ENCODE peak calls at places on chromosomes 13 and 19, in eight cellular contexts. One of them, this sample, is unnamed. For H3K9me3, the result is how much of the 10 kb centered on the place peaks cover.

GRCh38 chr13:105848494-105848893 is 687.0 kb downstream of the EFNB2 start:
- DNase-seq in GM23248: no peak
- DNase-seq in Peyer's patch: no peak
- DNase-seq in heart right ventricle: no peak
- DNase-seq in body of pancreas: no peak
- DNase-seq in CD4-positive, alpha-beta T cell: no peak
- DNase-seq in SJCRH30: no peak
- DNase-seq in CD8-positive, alpha-beta T cell: no peak
- DNase-seq in this sample: no peak

GRCh38 chr13:29849071-29849541 is 1.3 kb downstream of the UBL3 start:
- DNase-seq in SJCRH30: peak
- DNase-seq in CD8-positive, alpha-beta T cell: peak
- DNase-seq in CD4-positive, alpha-beta T cell: peak
- DNase-seq in Peyer's patch: peak
- DNase-seq in body of pancreas: peak
- DNase-seq in GM23248: peak
- DNase-seq in heart right ventricle: no peak
- DNase-seq in this sample: no peak

GRCh38 chr13:32911506-32911905 is 104.7 kb upstream of the KL start:
- DNase-seq in Peyer's patch: no peak
- DNase-seq in SJCRH30: peak
- DNase-seq in GM23248: peak
- DNase-seq in CD8-positive, alpha-beta T cell: no peak
- DNase-seq in body of pancreas: no peak
- DNase-seq in CD4-positive, alpha-beta T cell: no peak
- DNase-seq in heart right ventricle: no peak
- DNase-seq in this sample: no peak

GRCh38 chr13:107351305-107351704 is 783.4 kb upstream of the ARGLU1 start:
- DNase-seq in Peyer's patch: no peak
- DNase-seq in CD4-positive, alpha-beta T cell: no peak
- DNase-seq in body of pancreas: no peak
- DNase-seq in GM23248: no peak
- DNase-seq in SJCRH30: no peak
- DNase-seq in CD8-positive, alpha-beta T cell: no peak
- DNase-seq in heart right ventricle: no peak
- DNase-seq in this sample: no peak

GRCh38 chr13:44354884-44355283 is 18.7 kb upstream of the SERP2 start:
- DNase-seq in CD8-positive, alpha-beta T cell: no peak
- DNase-seq in GM23248: no peak
- DNase-seq in SJCRH30: no peak
- DNase-seq in body of pancreas: no peak
- DNase-seq in CD4-positive, alpha-beta T cell: no peak
- DNase-seq in heart right ventricle: no peak
- DNase-seq in Peyer's patch: no peak
- DNase-seq in this sample: no peak

GRCh38 chr13:27334774-27335490 is 64.3 kb downstream of the RASL11A start:
- DNase-seq in body of pancreas: no peak
- DNase-seq in Peyer's patch: no peak
- DNase-seq in heart right ventricle: no peak
- DNase-seq in CD4-positive, alpha-beta T cell: no peak
- DNase-seq in SJCRH30: peak
- DNase-seq in GM23248: peak
- DNase-seq in CD8-positive, alpha-beta T cell: no peak
- DNase-seq in this sample: no peak

GRCh38 chr13:105814219-105814901 is 721.1 kb downstream of the EFNB2 start:
- DNase-seq in heart right ventricle: no peak
- DNase-seq in body of pancreas: no peak
- DNase-seq in CD8-positive, alpha-beta T cell: no peak
- DNase-seq in CD4-positive, alpha-beta T cell: no peak
- DNase-seq in GM23248: no peak
- DNase-seq in Peyer's patch: no peak
- DNase-seq in SJCRH30: no peak
- DNase-seq in this sample: no peak

GRCh38 chr13:25233861-25234260 is 53.4 kb downstream of the MTMR6 start:
- DNase-seq in GM23248: no peak
- DNase-seq in SJCRH30: no peak
- DNase-seq in CD8-positive, alpha-beta T cell: no peak
- DNase-seq in body of pancreas: no peak
- DNase-seq in Peyer's patch: no peak
- DNase-seq in CD4-positive, alpha-beta T cell: no peak
- DNase-seq in heart right ventricle: no peak
- DNase-seq in this sample: no peak

GRCh38 chr19:1295169-1296012 is 9.7 kb downstream of the EFNA2 start:
- DNase-seq in body of pancreas: no peak
- DNase-seq in CD4-positive, alpha-beta T cell: no peak
- DNase-seq in Peyer's patch: no peak
- DNase-seq in GM23248: peak
- DNase-seq in heart right ventricle: peak
- DNase-seq in SJCRH30: no peak
- DNase-seq in CD8-positive, alpha-beta T cell: peak
- DNase-seq in this sample: peak

GRCh38 chr19:41411682-41412265 is 14.2 kb downstream of the BCKDHA start:
- DNase-seq in SJCRH30: no peak
- DNase-seq in GM23248: no peak
- DNase-seq in CD8-positive, alpha-beta T cell: no peak
- DNase-seq in body of pancreas: no peak
- DNase-seq in CD4-positive, alpha-beta T cell: no peak
- DNase-seq in Peyer's patch: no peak
- DNase-seq in heart right ventricle: peak
- DNase-seq in this sample: no peak

GRCh38 chr19:2579678-2580280 is 103.9 kb downstream of the GADD45B start:
- DNase-seq in CD4-positive, alpha-beta T cell: no peak
- DNase-seq in GM23248: no peak
- DNase-seq in heart right ventricle: no peak
- DNase-seq in CD8-positive, alpha-beta T cell: no peak
- DNase-seq in body of pancreas: no peak
- DNase-seq in Peyer's patch: no peak
- DNase-seq in SJCRH30: no peak
- DNase-seq in this sample: no peak

GRCh38 chr13:45195421-45195820 is 5.4 kb downstream of the KCTD4 start:
- DNase-seq in Peyer's patch: no peak
- DNase-seq in GM23248: peak
- DNase-seq in body of pancreas: no peak
- DNase-seq in SJCRH30: no peak
- DNase-seq in CD8-positive, alpha-beta T cell: no peak
- DNase-seq in CD4-positive, alpha-beta T cell: no peak
- DNase-seq in heart right ventricle: no peak
- DNase-seq in this sample: no peak

GRCh38 chr13:51612867-51613266 is 28.6 kb downstream of the WDFY2 start:
- DNase-seq in SJCRH30: no peak
- DNase-seq in CD4-positive, alpha-beta T cell: no peak
- DNase-seq in heart right ventricle: no peak
- DNase-seq in CD8-positive, alpha-beta T cell: no peak
- DNase-seq in GM23248: no peak
- DNase-seq in body of pancreas: no peak
- DNase-seq in Peyer's patch: no peak
- DNase-seq in this sample: no peak

GRCh38 chr19:16470541-16470910 is 1.2 kb downstream of the EPS15L1 start:
- DNase-seq in heart right ventricle: no peak
- DNase-seq in GM23248: no peak
- DNase-seq in SJCRH30: no peak
- DNase-seq in CD8-positive, alpha-beta T cell: no peak
- DNase-seq in Peyer's patch: no peak
- DNase-seq in body of pancreas: no peak
- DNase-seq in CD4-positive, alpha-beta T cell: no peak
- DNase-seq in this sample: no peak

GRCh38 chr19:4260605-4261191 is 13.8 kb downstream of the YJU2 start:
- DNase-seq in GM23248: no peak
- DNase-seq in heart right ventricle: no peak
- DNase-seq in CD8-positive, alpha-beta T cell: no peak
- DNase-seq in body of pancreas: no peak
- DNase-seq in SJCRH30: no peak
- DNase-seq in CD4-positive, alpha-beta T cell: no peak
- DNase-seq in Peyer's patch: no peak
- DNase-seq in this sample: no peak

GRCh38 chr13:82330499-82330898 is 1551.8 kb downstream of the SLITRK1 start:
- DNase-seq in heart right ventricle: no peak
- DNase-seq in GM23248: peak
- DNase-seq in Peyer's patch: no peak
- DNase-seq in body of pancreas: no peak
- DNase-seq in SJCRH30: no peak
- DNase-seq in CD8-positive, alpha-beta T cell: no peak
- DNase-seq in CD4-positive, alpha-beta T cell: no peak
- DNase-seq in this sample: no peak

GRCh38 chr19:36773223-36773579 is 594 bp upstream of the ZNF850 start:
- DNase-seq in body of pancreas: no peak
- DNase-seq in CD4-positive, alpha-beta T cell: no peak
- DNase-seq in CD8-positive, alpha-beta T cell: no peak
- DNase-seq in heart right ventricle: no peak
- DNase-seq in SJCRH30: no peak
- DNase-seq in GM23248: no peak
- DNase-seq in Peyer's patch: no peak
- DNase-seq in this sample: no peak
- H3K9me3 ChIP-seq in body of pancreas: under half
- H3K9me3 ChIP-seq in CD4-positive, alpha-beta T cell: under half
- H3K9me3 ChIP-seq in CD8-positive, alpha-beta T cell: under half
- H3K9me3 ChIP-seq in heart right ventricle: under half
- H3K9me3 ChIP-seq in SJCRH30: under half
- H3K9me3 ChIP-seq in GM23248: under half
- H3K9me3 ChIP-seq in Peyer's patch: under half
- H3K9me3 ChIP-seq in this sample: under half

GRCh38 chr19:44344255-44344654 is 12.2 kb downstream of the ZNF112 start:
- DNase-seq in Peyer's patch: no peak
- DNase-seq in SJCRH30: no peak
- DNase-seq in heart right ventricle: no peak
- DNase-seq in CD4-positive, alpha-beta T cell: no peak
- DNase-seq in CD8-positive, alpha-beta T cell: no peak
- DNase-seq in body of pancreas: no peak
- DNase-seq in GM23248: no peak
- DNase-seq in this sample: no peak
- H3K9me3 ChIP-seq in Peyer's patch: under half
- H3K9me3 ChIP-seq in SJCRH30: under half
- H3K9me3 ChIP-seq in heart right ventricle: half or more
- H3K9me3 ChIP-seq in CD4-positive, alpha-beta T cell: under half
- H3K9me3 ChIP-seq in CD8-positive, alpha-beta T cell: under half
- H3K9me3 ChIP-seq in body of pancreas: under half
- H3K9me3 ChIP-seq in GM23248: under half
- H3K9me3 ChIP-seq in this sample: under half

DNA sequence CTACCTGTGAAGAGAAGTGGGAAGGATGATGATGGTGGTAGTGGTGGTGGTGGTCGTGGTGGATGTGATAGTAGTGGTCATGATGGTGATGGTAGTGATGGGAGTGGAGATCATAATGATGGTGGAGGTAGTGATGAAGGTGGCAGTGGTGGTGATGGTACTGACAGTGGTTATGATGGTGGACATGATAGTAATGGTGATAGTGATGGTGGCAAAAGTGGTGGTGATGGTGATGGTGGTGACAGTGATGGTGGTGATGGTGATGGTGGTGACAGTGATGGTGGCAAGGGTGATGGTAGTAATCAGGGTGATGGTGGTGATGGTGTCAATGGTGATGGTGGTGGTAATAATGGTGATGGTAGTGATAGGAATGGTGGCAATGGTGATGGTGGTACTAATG is 26.2 kb downstream of the MBD3L2B start:
- DNase-seq in GM23248: no peak
- DNase-seq in CD8-positive, alpha-beta T cell: no peak
- DNase-seq in CD4-positive, alpha-beta T cell: no peak
- DNase-seq in body of pancreas: no peak
- DNase-seq in SJCRH30: no peak
- DNase-seq in heart right ventricle: no peak
- DNase-seq in Peyer's patch: no peak
- DNase-seq in this sample: no peak
- H3K9me3 ChIP-seq in GM23248: under half
- H3K9me3 ChIP-seq in CD8-positive, alpha-beta T cell: under half
- H3K9me3 ChIP-seq in CD4-positive, alpha-beta T cell: under half
- H3K9me3 ChIP-seq in body of pancreas: under half
- H3K9me3 ChIP-seq in SJCRH30: under half
- H3K9me3 ChIP-seq in heart right ventricle: under half
- H3K9me3 ChIP-seq in Peyer's patch: under half
- H3K9me3 ChIP-seq in this sample: under half

GRCh38 chr13:19572280-19572679 is 10.9 kb upstream of the TPTE2 start:
- DNase-seq in body of pancreas: no peak
- DNase-seq in heart right ventricle: no peak
- DNase-seq in GM23248: no peak
- DNase-seq in SJCRH30: no peak
- DNase-seq in CD8-positive, alpha-beta T cell: no peak
- DNase-seq in Peyer's patch: no peak
- DNase-seq in CD4-positive, alpha-beta T cell: no peak
- DNase-seq in this sample: no peak

GRCh38 chr13:19567820-19568534 is 6.6 kb upstream of the TPTE2 start:
- DNase-seq in GM23248: no peak
- DNase-seq in CD8-positive, alpha-beta T cell: no peak
- DNase-seq in body of pancreas: no peak
- DNase-seq in SJCRH30: no peak
- DNase-seq in CD4-positive, alpha-beta T cell: no peak
- DNase-seq in Peyer's patch: no peak
- DNase-seq in heart right ventricle: no peak
- DNase-seq in this sample: no peak

GRCh38 chr13:19575230-19575629 is 13.9 kb upstream of the TPTE2 start:
- DNase-seq in CD8-positive, alpha-beta T cell: no peak
- DNase-seq in CD4-positive, alpha-beta T cell: no peak
- DNase-seq in SJCRH30: no peak
- DNase-seq in GM23248: no peak
- DNase-seq in Peyer's patch: no peak
- DNase-seq in body of pancreas: no peak
- DNase-seq in heart right ventricle: no peak
- DNase-seq in this sample: no peak

DNA sequence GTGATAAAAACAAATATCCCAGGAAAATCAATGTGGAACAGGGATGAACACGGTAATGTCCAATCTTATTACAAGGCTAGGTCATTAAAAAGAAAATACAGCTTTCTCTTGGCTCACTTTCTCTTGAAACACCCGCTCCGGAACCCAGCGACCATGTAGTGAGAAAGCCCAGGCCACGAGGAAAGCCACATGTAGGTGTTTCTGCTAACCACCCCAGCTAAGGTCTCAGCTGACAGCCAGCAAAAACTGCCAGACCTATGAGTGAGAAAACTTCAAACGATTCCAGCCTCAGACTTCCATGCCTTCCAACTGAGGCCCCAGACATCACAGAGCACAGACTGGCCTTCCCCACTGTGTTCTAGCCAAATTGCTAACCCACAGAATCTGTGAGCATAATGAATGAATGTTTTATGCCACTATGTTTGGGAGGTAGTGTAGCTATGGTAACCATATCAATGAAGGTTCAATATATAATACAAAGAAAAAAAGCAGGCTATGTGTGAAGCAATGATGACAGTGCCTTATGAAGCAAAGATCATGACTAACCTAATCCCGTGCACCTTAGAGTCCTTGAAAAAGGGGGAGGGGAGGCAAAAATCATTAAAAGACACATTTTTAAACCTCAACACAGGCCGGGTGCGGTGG is 11.9 kb upstream of the TPTE2 start:
- DNase-seq in GM23248: no peak
- DNase-seq in SJCRH30: no peak
- DNase-seq in CD8-positive, alpha-beta T cell: no peak
- DNase-seq in CD4-positive, alpha-beta T cell: no peak
- DNase-seq in Peyer's patch: no peak
- DNase-seq in body of pancreas: no peak
- DNase-seq in heart right ventricle: no peak
- DNase-seq in this sample: no peak
- H3K9me3 ChIP-seq in GM23248: under half
- H3K9me3 ChIP-seq in SJCRH30: under half
- H3K9me3 ChIP-seq in CD8-positive, alpha-beta T cell: under half
- H3K9me3 ChIP-seq in CD4-positive, alpha-beta T cell: under half
- H3K9me3 ChIP-seq in Peyer's patch: under half
- H3K9me3 ChIP-seq in body of pancreas: under half
- H3K9me3 ChIP-seq in heart right ventricle: under half
- H3K9me3 ChIP-seq in this sample: under half

This sample was measured in T-helper 17 cell.